ENCODE peak calls at places on chromosomes 6 and 20, in seven cellular contexts. S is HFF-Myc; R is activated CD8-positive, alpha-beta memory T cell treated with anti-CD3 and anti-CD28 coated beads for 4 hours; T is HFFc6; V is BE2C; J is RWPE1; G is left cardiac atrium. I is an unnamed sample.

GRCh38 chr6:35046862-35047261 is 94.3 kb downstream of the TCP11 start:
- DNase-seq in S (no peak), R (no peak), T (no peak), V (no peak), J (no peak), G (no peak), I (no peak)

GRCh38 chr20:47847882-47848485 is 62.7 kb upstream of the SULF2 start:
- DNase-seq in S (no peak), R (no peak), T (no peak), V (no peak), J (no peak), G (no peak), I (no peak)

GRCh38 chr6:3324262-3324942 is 65.7 kb downstream of the PSMG4 start:
- DNase-seq in S (no peak), R (no peak), T (peak; percentile 50), V (no peak), J (peak; percentile 60), G (peak; percentile 50), I (peak; percentile 28)

GRCh38 chr6:116253188-116253504 is 729 bp downstream of the TSPYL4 start:
- DNase-seq in S (no peak), R (no peak), T (no peak), V (no peak), J (no peak), G (no peak), I (no peak)

GRCh38 chr6:151490996-151491395 is 2.8 kb upstream of the CCDC170 start:
- DNase-seq in S (no peak), R (no peak), T (no peak), V (no peak), J (no peak), G (no peak), I (no peak)

GRCh38 chr6:159772196-159772595 is 10.4 kb downstream of the ACAT2 start:
- DNase-seq in S (no peak), R (no peak), T (no peak), V (no peak), J (no peak), G (no peak), I (no peak)

GRCh38 chr6:70371454-70372105 is 41.7 kb upstream of the FAM135A start:
- DNase-seq in S (peak; percentile 58), R (no peak), T (peak; percentile 87), V (no peak), J (peak; percentile 58), G (no peak), I (peak; percentile 53)

GRCh38 chr20:15627501-15627903 is 945.7 kb downstream of the KIF16B start:
- DNase-seq in S (no peak), R (no peak), T (no peak), V (no peak), J (no peak), G (no peak), I (no peak)

GRCh38 chr6:167350731-167351655 is 26.1 kb downstream of the TTLL2 start:
- DNase-seq in S (peak; percentile 17), R (peak; percentile 68), T (no peak), V (peak; percentile 88), J (peak; percentile 41), G (peak; percentile 61), I (no peak)

GRCh38 chr6:28940294-28940858 is 16.6 kb upstream of the TRIM27 start:
- DNase-seq in S (peak; percentile 44), R (no peak), T (no peak), V (peak; percentile 60), J (peak; percentile 66), G (peak; percentile 47), I (no peak)

GRCh38 chr6:39167321-39167720 is 52.3 kb upstream of the SAYSD1 start:
- DNase-seq in S (no peak), R (no peak), T (no peak), V (no peak), J (no peak), G (no peak), I (no peak)

GRCh38 chr20:9884061-9884460 is 45.2 kb upstream of the PAK5 start:
- DNase-seq in S (no peak), R (no peak), T (no peak), V (no peak), J (no peak), G (no peak), I (no peak)

GRCh38 chr6:114140416-114140815 is 169.5 kb upstream of the HDAC2 start:
- DNase-seq in S (no peak), R (no peak), T (no peak), V (no peak), J (no peak), G (no peak), I (no peak)

GRCh38 chr6:17714177-17714576 is 7.5 kb upstream of the NUP153 start:
- DNase-seq in S (no peak), R (no peak), T (no peak), V (no peak), J (no peak), G (no peak), I (no peak)

GRCh38 chr6:37103169-37104039 is 66.5 kb upstream of the PIM1 start:
- DNase-seq in S (no peak), R (no peak), T (no peak), V (peak; percentile 74), J (peak; percentile 30), G (peak; percentile 56), I (no peak)

GRCh38 chr6:85490516-85491248 is 40.8 kb downstream of the NT5E start:
- DNase-seq in S (no peak), R (no peak), T (peak; percentile 44), V (no peak), J (peak; percentile 37), G (no peak), I (no peak)

GRCh38 chr6:74166849-74167248 is 470.8 kb downstream of the CD109 start:
- DNase-seq in S (no peak), R (no peak), T (peak; percentile 1), V (no peak), J (no peak), G (no peak), I (no peak)

GRCh38 chr6:42960243-42961019 is at the start of gene GNMT:
- DNase-seq in S (no peak), R (no peak), T (no peak), V (peak; percentile 51), J (peak; percentile 79), G (peak; percentile 58), I (no peak)

GRCh38 chr20:49030954-49031619 is 15.0 kb upstream of the CSE1L start:
- DNase-seq in S (no peak), R (no peak), T (no peak), V (no peak), J (no peak), G (no peak), I (no peak)

GRCh38 chr20:62804021-62804631 is 509 bp upstream of the OGFR start:
- DNase-seq in S (no peak), R (no peak), T (no peak), V (no peak), J (no peak), G (no peak), I (no peak)

GRCh38 chr20:34997171-34997570 is 41.5 kb downstream of the MYH7B start:
- DNase-seq in S (no peak), R (no peak), T (no peak), V (peak; percentile 84), J (no peak), G (peak; percentile 13), I (no peak)

GRCh38 chr6:12348530-12349511 is 58.7 kb downstream of the EDN1 start:
- DNase-seq in S (peak; percentile 36), R (no peak), T (peak; percentile 89), V (no peak), J (peak; percentile 86), G (no peak), I (no peak)

GRCh38 chr6:148653138-148653776 is 93.6 kb upstream of the UST start:
- DNase-seq in S (peak; percentile 10), R (no peak), T (no peak), V (no peak), J (no peak), G (no peak), I (no peak)

GRCh38 chr6:109079981-109080380 is 14.7 kb downstream of the SESN1 start:
- DNase-seq in S (no peak), R (no peak), T (no peak), V (no peak), J (no peak), G (peak; percentile 55), I (no peak)

GRCh38 chr20:2754426-2754825 is 46.0 kb downstream of the CPXM1 start:
- DNase-seq in S (no peak), R (no peak), T (no peak), V (no peak), J (no peak), G (no peak), I (no peak)

GRCh38 chr6:110493253-110493800 is 16.9 kb upstream of the SLC22A16 start:
- DNase-seq in S (no peak), R (no peak), T (no peak), V (no peak), J (no peak), G (no peak), I (no peak)

GRCh38 chr20:24587384-24588046 is 118.1 kb downstream of the SYNDIG1 start:
- DNase-seq in S (no peak), R (no peak), T (no peak), V (peak; percentile 90), J (no peak), G (no peak), I (no peak)

GRCh38 chr6:41643899-41644269 is 5.6 kb downstream of the MDFI start:
- DNase-seq in S (no peak), R (no peak), T (no peak), V (no peak), J (no peak), G (no peak), I (no peak)